ENCODE peak calls at places on chromosomes 6 and 20, in eight cellular contexts. P is B cell, N is GM10248, A is nephron progenitor cell, W is foreskin fibroblast, F is neural crest cell, Z is endothelial cell, E is A549. L is an unnamed sample.
A peak's percentile ranks its signal among the peaks of the same experiment; 100 is the strongest.

GRCh38 chr6:150320450-150320849 is 48.4 kb upstream of the IYD start:
- DNase-seq in P (no peak), N (no peak), A (no peak), W (no peak), F (no peak), Z (no peak), E (no peak), L (no peak)

GRCh38 chr6:146682919-146683318 is 84.1 kb downstream of the ADGB start:
- DNase-seq in P (no peak), N (no peak), A (no peak), W (no peak), F (no peak), Z (no peak), E (no peak), L (no peak)

GRCh38 chr6:157905590-157906337 is 75.9 kb upstream of the SYNJ2 start:
- DNase-seq in P (no peak), N (no peak), A (no peak), W (no peak), F (no peak), Z (no peak), E (peak; percentile 2), L (peak; percentile 38)

GRCh38 chr6:135183532-135184440 is 2.7 kb downstream of the MYB start:
- DNase-seq in P (peak; percentile 55), N (peak; percentile 64), A (peak; percentile 41), W (peak; percentile 54), F (peak; percentile 29), Z (peak; percentile 66), E (peak; percentile 37), L (peak; percentile 61)

GRCh38 chr6:161418458-161418945 is 144.6 kb upstream of the AGPAT4 start:
- DNase-seq in P (peak; percentile 36), N (peak; percentile 48), A (peak; percentile 48), W (peak; percentile 89), F (peak; percentile 61), Z (peak; percentile 61), E (no peak), L (no peak)

GRCh38 chr6:85490516-85491248 is 40.8 kb downstream of the NT5E start:
- DNase-seq in P (no peak), N (no peak), A (no peak), W (peak; percentile 48), F (no peak), Z (no peak), E (no peak), L (no peak)

GRCh38 chr6:161369339-161369738 is 95.5 kb upstream of the AGPAT4 start:
- DNase-seq in P (no peak), N (no peak), A (no peak), W (peak; percentile 87), F (no peak), Z (no peak), E (peak; percentile 15), L (no peak)

GRCh38 chr20:52747736-52748135 is 224.4 kb upstream of the TSHZ2 start:
- DNase-seq in P (no peak), N (no peak), A (peak; percentile 13), W (no peak), F (no peak), Z (peak; percentile 23), E (no peak), L (no peak)

GRCh38 chr6:87755697-87756671 is 54.0 kb upstream of the AKIRIN2 start:
- DNase-seq in P (no peak), N (no peak), A (no peak), W (peak; percentile 28), F (no peak), Z (no peak), E (no peak), L (no peak)

GRCh38 chr6:77678048-77678447 is 25.2 kb downstream of the MEI4 start:
- DNase-seq in P (no peak), N (no peak), A (no peak), W (peak; percentile 3), F (no peak), Z (no peak), E (no peak), L (peak; percentile 45)

GRCh38 chr20:37911838-37912273 is 8.9 kb downstream of the VSTM2L start:
- DNase-seq in P (no peak), N (peak; percentile 50), A (no peak), W (peak; percentile 57), F (peak; percentile 39), Z (no peak), E (no peak), L (peak; percentile 64)

GRCh38 chr20:60037120-60037499 is 78.9 kb downstream of the CDH26 start:
- DNase-seq in P (no peak), N (no peak), A (no peak), W (peak; percentile 63), F (no peak), Z (no peak), E (peak; percentile 22), L (no peak)

GRCh38 chr20:17822039-17822438 is 122.3 kb downstream of the BANF2 start:
- DNase-seq in P (no peak), N (no peak), A (no peak), W (peak; percentile 82), F (no peak), Z (no peak), E (no peak), L (no peak)

GRCh38 chr6:158819213-158819976 is at the start of gene EZR:
- DNase-seq in P (peak; percentile 97), N (peak; percentile 94), A (peak; percentile 77), W (peak; percentile 89), F (peak; percentile 50), Z (peak; percentile 73), E (peak; percentile 77), L (peak; percentile 74)

GRCh38 chr20:62455929-62456328 is 19.9 kb downstream of the GATA5 start:
- DNase-seq in P (no peak), N (no peak), A (peak; percentile 39), W (no peak), F (no peak), Z (no peak), E (no peak), L (no peak)

GRCh38 chr6:100673641-100674040 is 207.5 kb downstream of the ASCC3 start:
- DNase-seq in P (no peak), N (no peak), A (no peak), W (no peak), F (no peak), Z (no peak), E (no peak), L (no peak)

GRCh38 chr6:100677240-100677639 is 203.9 kb downstream of the ASCC3 start:
- DNase-seq in P (no peak), N (no peak), A (no peak), W (no peak), F (no peak), Z (no peak), E (no peak), L (no peak)

GRCh38 chr6:100678027-100678426 is 203.1 kb downstream of the ASCC3 start:
- DNase-seq in P (no peak), N (no peak), A (no peak), W (peak; percentile 25), F (no peak), Z (no peak), E (no peak), L (no peak)
- TF ChIP-seq CTCF in P (no peak), N (no peak), A (peak; percentile 10), W (no peak), F (no peak), Z (no peak), E (peak; percentile 26), L (no peak)

GRCh38 chr6:165484178-165484889 is 174.9 kb upstream of the C6orf118 start:
- DNase-seq in P (no peak), N (no peak), A (peak; percentile 12), W (no peak), F (no peak), Z (no peak), E (no peak), L (peak; percentile 40)
- TF ChIP-seq CTCF in P (no peak), N (no peak), A (no peak), W (no peak), F (no peak), Z (no peak), E (no peak), L (no peak)

GRCh38 chr6:55290736-55291135 is 36.5 kb upstream of the GFRAL start:
- DNase-seq in P (no peak), N (no peak), A (no peak), W (no peak), F (no peak), Z (no peak), E (no peak), L (no peak)

GRCh38 chr6:55293116-55293515 is 34.2 kb upstream of the GFRAL start:
- DNase-seq in P (no peak), N (peak; percentile 8), A (no peak), W (peak; percentile 20), F (no peak), Z (no peak), E (no peak), L (no peak)
- TF ChIP-seq CTCF in P (no peak), N (peak; percentile 22), A (peak; percentile 22), W (peak; percentile 31), F (peak; percentile 58), Z (no peak), E (peak; percentile 15), L (peak; percentile 30)

GRCh38 chr6:167968091-167968490 is 29.4 kb upstream of the KIF25 start:
- DNase-seq in P (no peak), N (no peak), A (peak; percentile 46), W (no peak), F (peak; percentile 28), Z (peak; percentile 70), E (peak; percentile 9), L (peak; percentile 76)
- TF ChIP-seq CTCF in P (peak; percentile 42), N (no peak), A (peak; percentile 49), W (peak; percentile 15), F (peak; percentile 60), Z (peak; percentile 76), E (peak; percentile 33), L (peak; percentile 66)

DNA sequence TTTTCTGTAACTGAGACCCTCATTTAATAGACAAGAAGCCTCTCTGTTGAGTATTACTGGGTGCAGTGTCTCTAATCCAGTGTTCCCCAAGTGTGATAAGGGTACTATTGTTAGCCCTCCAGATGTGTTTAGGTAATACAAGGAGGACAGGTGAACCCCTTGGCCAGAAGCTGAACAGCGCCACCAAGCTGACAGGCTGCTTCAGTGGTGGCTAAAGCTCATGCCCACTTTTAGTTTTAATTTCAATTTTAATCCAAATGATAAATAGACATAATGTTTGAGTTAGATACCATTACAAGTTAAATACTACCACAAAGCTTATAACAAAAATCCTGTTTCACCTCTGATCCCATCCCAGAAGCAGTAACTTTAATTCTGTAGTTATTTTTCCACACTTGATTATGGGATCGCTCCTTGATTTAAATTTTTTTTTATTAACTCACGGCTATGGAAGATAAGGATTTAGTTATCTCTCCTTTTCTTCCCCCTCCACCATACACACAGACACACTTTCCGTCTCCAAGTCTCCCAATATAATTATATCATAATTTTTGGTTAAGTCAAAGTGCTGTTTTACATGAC is 8.3 kb upstream of the STK35 start:
- DNase-seq in P (peak; percentile 43), N (peak; percentile 27), A (peak; percentile 23), W (peak; percentile 17), F (no peak), Z (peak; percentile 33), E (peak; percentile 59), L (no peak)
- TF ChIP-seq CTCF in P (peak; percentile 77), N (peak; percentile 68), A (peak; percentile 50), W (peak; percentile 37), F (peak; percentile 64), Z (peak; percentile 57), E (peak; percentile 68), L (no peak)

GRCh38 chr6:142551145-142551811 is 249.5 kb downstream of the ADGRG6 start:
- DNase-seq in P (no peak), N (no peak), A (no peak), W (peak; percentile 7), F (no peak), Z (no peak), E (no peak), L (no peak)
- TF ChIP-seq CTCF in P (no peak), N (no peak), A (no peak), W (no peak), F (no peak), Z (no peak), E (no peak), L (no peak)